ENCODE peak calls at places on chromosomes 11 and 22, in ten cellular contexts. One of them, this sample, is unnamed.
A peak's percentile ranks its signal among the peaks of the same experiment; 100 is the strongest.

GRCh38 chr11:36162909-36163434 is 126.3 kb downstream of the COMMD9 start:
- DNase-seq in BE2C: peak; percentile 71
- DNase-seq in NT2/D1: no peak
- DNase-seq in body of pancreas: no peak
- DNase-seq in heart left ventricle: peak; percentile 33
- DNase-seq in endodermal cell: no peak
- DNase-seq in lung: peak; percentile 11
- DNase-seq in ascending aorta: no peak
- DNase-seq in IMR-90: no peak
- DNase-seq in A549: no peak
- DNase-seq in this sample: no peak

GRCh38 chr22:20531404-20532181 is 24.2 kb downstream of the MED15 start:
- DNase-seq in BE2C: peak; percentile 90
- DNase-seq in NT2/D1: no peak
- DNase-seq in body of pancreas: no peak
- DNase-seq in heart left ventricle: peak; percentile 63
- DNase-seq in endodermal cell: peak; percentile 74
- DNase-seq in lung: peak; percentile 78
- DNase-seq in ascending aorta: peak; percentile 19
- DNase-seq in IMR-90: peak; percentile 90
- DNase-seq in A549: peak; percentile 68
- DNase-seq in this sample: peak; percentile 62

GRCh38 chr11:61041755-61042518 is 60.4 kb upstream of the CD5 start:
- DNase-seq in BE2C: no peak
- DNase-seq in NT2/D1: peak; percentile 74
- DNase-seq in body of pancreas: peak; percentile 30
- DNase-seq in heart left ventricle: peak; percentile 54
- DNase-seq in endodermal cell: peak; percentile 74
- DNase-seq in lung: no peak
- DNase-seq in ascending aorta: no peak
- DNase-seq in IMR-90: no peak
- DNase-seq in A549: no peak
- DNase-seq in this sample: peak; percentile 72

GRCh38 chr11:69055598-69056516 is 7.1 kb downstream of the TPCN2 start:
- DNase-seq in BE2C: peak; percentile 80
- DNase-seq in NT2/D1: no peak
- DNase-seq in body of pancreas: peak; percentile 42
- DNase-seq in heart left ventricle: peak; percentile 57
- DNase-seq in endodermal cell: no peak
- DNase-seq in lung: no peak
- DNase-seq in ascending aorta: peak; percentile 56
- DNase-seq in IMR-90: no peak
- DNase-seq in A549: no peak
- DNase-seq in this sample: peak; percentile 84

GRCh38 chr11:94658386-94658785 is 91.2 kb downstream of the PIWIL4 start:
- DNase-seq in BE2C: no peak
- DNase-seq in NT2/D1: no peak
- DNase-seq in body of pancreas: peak; percentile 18
- DNase-seq in heart left ventricle: peak; percentile 64
- DNase-seq in endodermal cell: peak; percentile 64
- DNase-seq in lung: no peak
- DNase-seq in ascending aorta: no peak
- DNase-seq in IMR-90: no peak
- DNase-seq in A549: no peak
- DNase-seq in this sample: no peak

GRCh38 chr11:63882555-63883242 is 34.3 kb downstream of the RCOR2 start:
- DNase-seq in BE2C: peak; percentile 56
- DNase-seq in NT2/D1: peak; percentile 55
- DNase-seq in body of pancreas: peak; percentile 59
- DNase-seq in heart left ventricle: peak; percentile 39
- DNase-seq in endodermal cell: peak; percentile 87
- DNase-seq in lung: peak; percentile 44
- DNase-seq in ascending aorta: no peak
- DNase-seq in IMR-90: no peak
- DNase-seq in A549: no peak
- DNase-seq in this sample: no peak

GRCh38 chr11:96101146-96101545 is 177.2 kb upstream of the MTMR2 start:
- DNase-seq in BE2C: no peak
- DNase-seq in NT2/D1: no peak
- DNase-seq in body of pancreas: no peak
- DNase-seq in heart left ventricle: no peak
- DNase-seq in endodermal cell: no peak
- DNase-seq in lung: no peak
- DNase-seq in ascending aorta: no peak
- DNase-seq in IMR-90: no peak
- DNase-seq in A549: no peak
- DNase-seq in this sample: no peak

GRCh38 chr11:111982019-111982464 is 43.2 kb upstream of the DLAT start:
- DNase-seq in BE2C: peak; percentile 66
- DNase-seq in NT2/D1: peak; percentile 77
- DNase-seq in body of pancreas: peak; percentile 93
- DNase-seq in heart left ventricle: peak; percentile 46
- DNase-seq in endodermal cell: peak; percentile 95
- DNase-seq in lung: peak; percentile 82
- DNase-seq in ascending aorta: no peak
- DNase-seq in IMR-90: peak; percentile 43
- DNase-seq in A549: peak; percentile 38
- DNase-seq in this sample: peak; percentile 88

DNA sequence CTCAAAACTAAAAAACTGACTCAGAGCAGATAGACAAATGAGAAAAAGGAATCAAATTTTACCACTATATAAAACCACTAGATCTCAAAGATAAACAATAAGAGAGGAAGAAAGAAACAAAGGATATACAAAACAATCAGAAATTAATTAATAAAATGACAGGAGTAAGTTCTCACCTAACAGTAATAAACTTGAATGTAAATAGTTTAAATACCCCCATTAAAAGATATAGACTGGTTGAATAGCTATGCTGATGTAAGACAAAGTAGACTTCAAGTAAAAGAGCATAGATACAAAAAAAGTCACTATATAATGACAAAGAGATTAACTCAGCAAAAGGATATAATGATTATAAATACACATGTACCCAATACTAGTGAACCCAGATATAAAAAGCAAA is 72.3 kb upstream of the GNAZ start:
- DNase-seq in BE2C: no peak
- DNase-seq in NT2/D1: no peak
- DNase-seq in body of pancreas: no peak
- DNase-seq in heart left ventricle: no peak
- DNase-seq in endodermal cell: no peak
- DNase-seq in lung: no peak
- DNase-seq in ascending aorta: no peak
- DNase-seq in IMR-90: no peak
- DNase-seq in A549: no peak
- DNase-seq in this sample: no peak
- H3K9me3 ChIP-seq in BE2C: no peaks in the 10 kb centered on the region
- H3K9me3 ChIP-seq in NT2/D1: peaks cover 37% of the 10 kb centered on the region
- H3K9me3 ChIP-seq in body of pancreas: no peaks in the 10 kb centered on the region
- H3K9me3 ChIP-seq in heart left ventricle: peaks cover 17% of the 10 kb centered on the region
- H3K9me3 ChIP-seq in endodermal cell: peaks cover 51% of the 10 kb centered on the region
- H3K9me3 ChIP-seq in lung: peaks cover 5% of the 10 kb centered on the region
- H3K9me3 ChIP-seq in ascending aorta: peaks cover 21% of the 10 kb centered on the region
- H3K9me3 ChIP-seq in IMR-90: peaks cover 2% of the 10 kb centered on the region
- H3K9me3 ChIP-seq in A549: peaks cover 7% of the 10 kb centered on the region
- H3K9me3 ChIP-seq in this sample: peaks cover 15% of the 10 kb centered on the region

GRCh38 chr22:43563571-43563970 is 151.8 kb downstream of the MPPED1 start:
- DNase-seq in BE2C: no peak
- DNase-seq in NT2/D1: no peak
- DNase-seq in body of pancreas: no peak
- DNase-seq in heart left ventricle: no peak
- DNase-seq in endodermal cell: no peak
- DNase-seq in lung: no peak
- DNase-seq in ascending aorta: no peak
- DNase-seq in IMR-90: no peak
- DNase-seq in A549: no peak
- DNase-seq in this sample: no peak

GRCh38 chr22:43567691-43568308 is 156.0 kb downstream of the MPPED1 start:
- DNase-seq in BE2C: no peak
- DNase-seq in NT2/D1: no peak
- DNase-seq in body of pancreas: no peak
- DNase-seq in heart left ventricle: no peak
- DNase-seq in endodermal cell: no peak
- DNase-seq in lung: no peak
- DNase-seq in ascending aorta: no peak
- DNase-seq in IMR-90: no peak
- DNase-seq in A549: no peak
- DNase-seq in this sample: no peak

GRCh38 chr22:43562843-43563242 is 151.0 kb downstream of the MPPED1 start:
- DNase-seq in BE2C: no peak
- DNase-seq in NT2/D1: no peak
- DNase-seq in body of pancreas: no peak
- DNase-seq in heart left ventricle: no peak
- DNase-seq in endodermal cell: peak; percentile 57
- DNase-seq in lung: no peak
- DNase-seq in ascending aorta: no peak
- DNase-seq in IMR-90: no peak
- DNase-seq in A549: no peak
- DNase-seq in this sample: no peak

GRCh38 chr22:43566561-43567332 is 154.9 kb downstream of the MPPED1 start:
- DNase-seq in BE2C: no peak
- DNase-seq in NT2/D1: no peak
- DNase-seq in body of pancreas: no peak
- DNase-seq in heart left ventricle: no peak
- DNase-seq in endodermal cell: no peak
- DNase-seq in lung: peak; percentile 24
- DNase-seq in ascending aorta: no peak
- DNase-seq in IMR-90: no peak
- DNase-seq in A549: no peak
- DNase-seq in this sample: no peak

DNA sequence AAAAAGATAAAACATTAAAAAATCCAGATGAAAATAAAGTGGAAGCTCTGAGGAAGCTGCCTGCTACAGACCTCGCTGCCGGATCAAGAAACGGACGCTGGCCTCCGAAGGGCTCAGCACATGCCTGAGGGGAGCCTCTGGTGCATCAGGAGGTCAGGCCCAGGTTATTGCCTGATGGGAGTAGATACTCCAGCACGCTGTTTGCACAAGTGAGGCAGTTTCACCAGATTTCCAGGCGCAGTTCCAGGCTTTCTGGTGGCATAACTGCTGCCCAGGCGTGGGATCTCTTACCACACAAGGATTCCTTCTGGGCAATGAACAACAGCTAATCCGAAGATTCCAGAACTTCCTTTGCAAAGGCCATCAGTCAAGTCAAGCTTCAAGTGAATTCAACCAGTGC is 154.2 kb downstream of the MPPED1 start:
- DNase-seq in BE2C: peak; percentile 43
- DNase-seq in NT2/D1: no peak
- DNase-seq in body of pancreas: no peak
- DNase-seq in heart left ventricle: no peak
- DNase-seq in endodermal cell: no peak
- DNase-seq in lung: no peak
- DNase-seq in ascending aorta: no peak
- DNase-seq in IMR-90: no peak
- DNase-seq in A549: no peak
- DNase-seq in this sample: no peak
- H3K9me3 ChIP-seq in BE2C: peaks cover 6% of the 10 kb centered on the region
- H3K9me3 ChIP-seq in NT2/D1: no peaks in the 10 kb centered on the region
- H3K9me3 ChIP-seq in body of pancreas: no peaks in the 10 kb centered on the region
- H3K9me3 ChIP-seq in heart left ventricle: no peaks in the 10 kb centered on the region
- H3K9me3 ChIP-seq in endodermal cell: no peaks in the 10 kb centered on the region
- H3K9me3 ChIP-seq in lung: no peaks in the 10 kb centered on the region
- H3K9me3 ChIP-seq in ascending aorta: no peaks in the 10 kb centered on the region
- H3K9me3 ChIP-seq in IMR-90: no peaks in the 10 kb centered on the region
- H3K9me3 ChIP-seq in A549: no peaks in the 10 kb centered on the region
- H3K9me3 ChIP-seq in this sample: no peaks in the 10 kb centered on the region

GRCh38 chr11:133597236-133597635 is 64.9 kb upstream of the OPCML start:
- DNase-seq in BE2C: no peak
- DNase-seq in NT2/D1: no peak
- DNase-seq in body of pancreas: no peak
- DNase-seq in heart left ventricle: no peak
- DNase-seq in endodermal cell: no peak
- DNase-seq in lung: no peak
- DNase-seq in ascending aorta: no peak
- DNase-seq in IMR-90: no peak
- DNase-seq in A549: no peak
- DNase-seq in this sample: no peak

GRCh38 chr11:133595998-133596590 is 63.8 kb upstream of the OPCML start:
- DNase-seq in BE2C: no peak
- DNase-seq in NT2/D1: no peak
- DNase-seq in body of pancreas: no peak
- DNase-seq in heart left ventricle: no peak
- DNase-seq in endodermal cell: no peak
- DNase-seq in lung: no peak
- DNase-seq in ascending aorta: no peak
- DNase-seq in IMR-90: no peak
- DNase-seq in A549: no peak
- DNase-seq in this sample: no peak

GRCh38 chr11:133605493-133605892 is 73.2 kb upstream of the OPCML start:
- DNase-seq in BE2C: no peak
- DNase-seq in NT2/D1: no peak
- DNase-seq in body of pancreas: no peak
- DNase-seq in heart left ventricle: no peak
- DNase-seq in endodermal cell: no peak
- DNase-seq in lung: no peak
- DNase-seq in ascending aorta: no peak
- DNase-seq in IMR-90: no peak
- DNase-seq in A549: no peak
- DNase-seq in this sample: no peak

GRCh38 chr11:133598879-133599278 is 66.6 kb upstream of the OPCML start:
- DNase-seq in BE2C: no peak
- DNase-seq in NT2/D1: no peak
- DNase-seq in body of pancreas: no peak
- DNase-seq in heart left ventricle: no peak
- DNase-seq in endodermal cell: no peak
- DNase-seq in lung: no peak
- DNase-seq in ascending aorta: no peak
- DNase-seq in IMR-90: no peak
- DNase-seq in A549: no peak
- DNase-seq in this sample: no peak

DNA sequence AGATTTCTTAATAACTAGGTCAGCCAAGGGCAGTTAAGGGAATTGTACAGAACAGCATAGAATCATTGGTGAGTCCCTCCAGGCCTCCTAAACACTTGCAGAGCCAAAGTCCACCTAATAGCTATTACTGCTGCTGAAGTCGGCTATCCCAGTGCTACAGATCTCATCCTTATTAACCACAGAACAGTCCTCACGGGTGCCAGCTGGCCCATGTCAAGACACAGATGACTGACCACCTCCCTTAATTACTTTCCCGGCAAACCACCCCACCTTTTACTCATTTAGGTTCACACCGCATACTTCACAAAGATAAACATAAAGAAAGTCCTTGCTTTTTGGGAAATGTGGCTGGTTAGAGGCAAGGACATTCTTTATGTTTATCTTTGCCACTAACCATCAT is 68.6 kb upstream of the OPCML start:
- DNase-seq in BE2C: no peak
- DNase-seq in NT2/D1: no peak
- DNase-seq in body of pancreas: no peak
- DNase-seq in heart left ventricle: no peak
- DNase-seq in endodermal cell: no peak
- DNase-seq in lung: no peak
- DNase-seq in ascending aorta: no peak
- DNase-seq in IMR-90: no peak
- DNase-seq in A549: no peak
- DNase-seq in this sample: no peak
- H3K9me3 ChIP-seq in BE2C: no peaks in the 10 kb centered on the region
- H3K9me3 ChIP-seq in NT2/D1: no peaks in the 10 kb centered on the region
- H3K9me3 ChIP-seq in body of pancreas: no peaks in the 10 kb centered on the region
- H3K9me3 ChIP-seq in heart left ventricle: no peaks in the 10 kb centered on the region
- H3K9me3 ChIP-seq in endodermal cell: no peaks in the 10 kb centered on the region
- H3K9me3 ChIP-seq in lung: no peaks in the 10 kb centered on the region
- H3K9me3 ChIP-seq in ascending aorta: no peaks in the 10 kb centered on the region
- H3K9me3 ChIP-seq in IMR-90: peaks cover 38% of the 10 kb centered on the region
- H3K9me3 ChIP-seq in A549: no peaks in the 10 kb centered on the region
- H3K9me3 ChIP-seq in this sample: no peaks in the 10 kb centered on the region

DNA sequence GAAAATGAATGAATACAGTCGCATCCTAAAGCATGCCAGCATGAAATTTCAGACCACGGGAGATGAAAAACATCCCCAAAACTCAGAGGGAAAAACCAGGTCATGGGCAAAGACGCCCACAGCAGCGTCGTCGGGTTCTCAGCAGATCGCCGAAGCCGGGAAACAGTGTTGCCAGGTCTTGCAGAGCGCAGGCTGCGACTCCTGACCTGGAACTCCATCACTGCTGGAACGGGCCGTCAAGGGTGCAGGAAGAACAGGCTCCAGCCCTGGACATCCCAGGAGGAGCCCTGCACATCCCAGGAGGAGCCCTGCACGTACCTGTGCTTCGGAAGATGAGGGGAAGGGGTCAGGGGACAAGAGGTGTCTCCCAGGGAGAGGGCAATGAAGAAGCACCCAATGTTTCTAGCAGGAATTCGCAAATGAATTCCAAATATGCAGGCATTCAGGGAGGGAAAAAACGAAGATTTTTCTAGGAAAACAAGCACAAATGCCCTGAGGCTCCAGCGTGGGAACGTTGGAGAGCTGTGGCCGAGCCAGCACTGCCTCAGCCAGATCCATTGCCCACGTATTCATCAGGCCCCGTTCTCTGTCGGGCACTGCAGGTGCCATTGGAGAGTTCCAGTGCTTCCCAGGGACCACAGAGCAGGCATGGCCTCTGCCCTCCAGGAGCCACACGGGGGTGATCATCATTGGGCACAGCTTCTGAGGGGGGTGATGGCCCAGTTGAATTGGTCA is 1110.4 kb downstream of the BRD1 start:
- DNase-seq in BE2C: no peak
- DNase-seq in NT2/D1: peak; percentile 6
- DNase-seq in body of pancreas: no peak
- DNase-seq in heart left ventricle: no peak
- DNase-seq in endodermal cell: peak; percentile 73
- DNase-seq in lung: no peak
- DNase-seq in ascending aorta: no peak
- DNase-seq in IMR-90: no peak
- DNase-seq in A549: no peak
- DNase-seq in this sample: no peak
- H3K9me3 ChIP-seq in BE2C: no peaks in the 10 kb centered on the region
- H3K9me3 ChIP-seq in NT2/D1: no peaks in the 10 kb centered on the region
- H3K9me3 ChIP-seq in body of pancreas: no peaks in the 10 kb centered on the region
- H3K9me3 ChIP-seq in heart left ventricle: no peaks in the 10 kb centered on the region
- H3K9me3 ChIP-seq in endodermal cell: peaks cover 6% of the 10 kb centered on the region
- H3K9me3 ChIP-seq in lung: no peaks in the 10 kb centered on the region
- H3K9me3 ChIP-seq in ascending aorta: peaks cover 19% of the 10 kb centered on the region
- H3K9me3 ChIP-seq in IMR-90: peaks cover 51% of the 10 kb centered on the region
- H3K9me3 ChIP-seq in A549: no peaks in the 10 kb centered on the region
- H3K9me3 ChIP-seq in this sample: peaks cover 20% of the 10 kb centered on the region